ENCODE peak calls at places on chromosomes 3 and 15, in ten cellular contexts. O, K, A, L, C, J, N, G, B and P are unnamed samples.

GRCh38 chr3:151684104-151684503 is 49.6 kb upstream of the AADACL2 start:
- DNase-seq in O (no peak), K (no peak), A (no peak), L (no peak), C (no peak), J (no peak), N (no peak), G (no peak), B (no peak), P (no peak)

GRCh38 chr3:14113964-14114667 is 10.6 kb downstream of the CHCHD4 start:
- DNase-seq in O (no peak), K (no peak), A (peak), L (no peak), C (no peak), J (no peak), N (no peak), G (no peak), B (no peak), P (peak)

GRCh38 chr15:39304931-39305728 is 275.7 kb upstream of the THBS1 start:
- DNase-seq in O (no peak), K (peak), A (no peak), L (peak), C (no peak), J (no peak), N (no peak), G (peak), B (no peak), P (no peak)

GRCh38 chr3:42036483-42036823 is 54.7 kb upstream of the TRAK1 start:
- DNase-seq in O (peak), K (peak), A (no peak), L (peak), C (peak), J (peak), N (no peak), G (peak), B (no peak), P (peak)

GRCh38 chr15:89662893-89663673 is 7.8 kb upstream of the KIF7 start:
- DNase-seq in O (peak), K (peak), A (no peak), L (peak), C (peak), J (peak), N (peak), G (peak), B (peak), P (peak)

GRCh38 chr3:23916152-23916885 is 471 bp downstream of the NKIRAS1 start:
- DNase-seq in O (no peak), K (peak), A (no peak), L (no peak), C (peak), J (no peak), N (no peak), G (no peak), B (no peak), P (no peak)

GRCh38 chr3:105354429-105354828 is 12.3 kb upstream of the ALCAM start:
- DNase-seq in O (no peak), K (no peak), A (no peak), L (no peak), C (no peak), J (no peak), N (no peak), G (no peak), B (no peak), P (no peak)

GRCh38 chr15:33242165-33242564 is 47.7 kb upstream of the FMN1 start:
- DNase-seq in O (peak), K (peak), A (no peak), L (peak), C (peak), J (no peak), N (no peak), G (peak), B (no peak), P (peak)

GRCh38 chr15:25731411-25731810 is 131.7 kb downstream of the ATP10A start:
- DNase-seq in O (no peak), K (peak), A (no peak), L (no peak), C (no peak), J (no peak), N (no peak), G (no peak), B (no peak), P (no peak)

GRCh38 chr3:179973931-179974361 is 62.8 kb downstream of the PEX5L start:
- DNase-seq in O (no peak), K (no peak), A (no peak), L (no peak), C (no peak), J (no peak), N (no peak), G (no peak), B (no peak), P (no peak)

DNA sequence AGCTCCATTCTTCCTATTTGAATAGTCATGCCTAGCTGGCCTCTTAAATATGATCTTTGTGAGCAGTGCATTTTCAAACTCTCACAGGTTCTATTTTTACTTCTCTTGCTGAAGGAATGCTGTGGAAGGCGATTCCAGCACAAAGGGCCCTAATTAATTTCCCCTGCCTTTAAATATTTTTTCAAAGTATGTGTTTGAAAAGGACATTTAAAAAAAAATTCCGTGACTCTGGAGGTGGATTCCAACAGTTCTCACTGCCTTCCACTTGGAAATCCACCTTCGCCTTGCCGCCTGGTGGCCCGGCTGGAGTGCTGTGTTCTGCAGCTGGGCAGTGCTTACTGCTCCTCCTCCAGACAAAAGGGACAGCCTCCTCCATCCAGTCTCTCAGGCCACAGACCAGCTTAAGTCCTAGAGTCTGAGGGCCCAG is 61.5 kb upstream of the CORO2B start:
- DNase-seq in O (no peak), K (peak), A (no peak), L (no peak), C (no peak), J (no peak), N (no peak), G (peak), B (no peak), P (no peak)
- TF ChIP-seq CTCF in O (no peak), K (peak), A (no peak), L (no peak), C (no peak), J (no peak), N (no peak), G (peak), B (no peak), P (no peak)

GRCh38 chr15:88650556-88650955 is 11.7 kb downstream of the ISG20 start:
- DNase-seq in O (no peak), K (no peak), A (peak), L (no peak), C (no peak), J (no peak), N (no peak), G (no peak), B (no peak), P (no peak)

GRCh38 chr15:88649286-88649733 is 10.5 kb downstream of the ISG20 start:
- DNase-seq in O (peak), K (peak), A (peak), L (peak), C (peak), J (peak), N (no peak), G (peak), B (peak), P (peak)

GRCh38 chr15:88651293-88651692 is 12.5 kb downstream of the ISG20 start:
- DNase-seq in O (no peak), K (peak), A (peak), L (no peak), C (no peak), J (no peak), N (no peak), G (no peak), B (no peak), P (no peak)

GRCh38 chr15:88648357-88649214 is 9.8 kb downstream of the ISG20 start:
- DNase-seq in O (peak), K (peak), A (peak), L (peak), C (peak), J (no peak), N (no peak), G (peak), B (peak), P (no peak)

DNA sequence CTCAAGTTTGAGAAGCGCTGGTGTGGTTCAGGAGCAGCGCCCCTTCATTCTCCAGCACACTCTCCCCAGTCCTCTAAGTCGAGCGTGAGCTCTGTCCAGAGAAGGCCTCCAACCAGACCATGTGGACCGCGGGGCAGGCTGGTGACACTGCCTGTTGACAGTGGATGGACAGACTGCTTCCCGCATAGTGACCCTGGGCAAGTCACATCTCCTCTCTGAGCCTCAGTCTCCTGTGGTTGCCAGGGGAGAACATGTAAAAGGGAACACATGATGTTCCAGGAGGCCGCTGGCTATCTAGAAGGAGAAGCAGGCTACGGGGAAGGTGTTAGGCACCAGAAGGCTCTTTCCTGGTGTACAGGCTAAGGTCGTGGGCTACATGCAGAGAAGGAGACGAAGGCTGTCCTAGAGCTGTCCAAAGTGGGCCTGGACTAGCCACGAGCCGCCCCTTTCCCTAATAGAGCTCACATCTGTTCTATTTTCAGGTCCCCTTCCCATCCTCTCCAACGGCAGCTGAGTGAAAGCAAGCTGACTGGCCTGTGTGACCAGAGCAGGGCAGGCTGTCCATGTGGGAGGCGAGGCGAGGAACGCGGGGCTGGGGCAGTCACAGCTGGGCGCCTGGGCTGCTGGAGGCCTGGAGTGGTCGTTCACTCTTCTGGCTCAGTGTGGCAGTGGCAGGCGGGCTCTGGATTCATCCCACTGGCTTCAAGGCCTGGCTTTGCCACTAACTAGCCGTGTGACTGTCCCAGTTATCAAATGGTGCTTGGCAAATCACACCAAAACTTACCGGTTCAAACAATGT is 11.1 kb downstream of the ISG20 start:
- DNase-seq in O (no peak), K (no peak), A (peak), L (no peak), C (no peak), J (no peak), N (no peak), G (no peak), B (no peak), P (no peak)
- H3K4me3 ChIP-seq in O (no peak), K (no peak), A (no peak), L (no peak), C (no peak), J (no peak), N (no peak), G (no peak), B (no peak), P (no peak)

GRCh38 chr3:99892332-99892731 is 74.7 kb downstream of the CMSS1 start:
- DNase-seq in O (no peak), K (no peak), A (no peak), L (no peak), C (no peak), J (no peak), N (no peak), G (no peak), B (no peak), P (no peak)
- TF ChIP-seq CTCF in O (no peak), K (no peak), A (no peak), L (no peak), C (no peak), J (no peak), N (no peak), G (no peak), B (no peak), P (peak)

GRCh38 chr3:134796313-134797079 is 1.4 kb downstream of the EPHB1 start:
- DNase-seq in O (no peak), K (peak), A (no peak), L (peak), C (peak), J (no peak), N (no peak), G (peak), B (peak), P (peak)
- H3K4me3 ChIP-seq in O (peak), K (peak), A (peak), L (no peak), C (peak), J (peak), N (peak), G (peak), B (peak), P (no peak)

GRCh38 chr15:61118885-61119284 is 110.2 kb downstream of the RORA start:
- DNase-seq in O (no peak), K (no peak), A (no peak), L (no peak), C (no peak), J (no peak), N (no peak), G (no peak), B (no peak), P (no peak)
- TF ChIP-seq CTCF in O (peak), K (no peak), A (no peak), L (no peak), C (peak), J (no peak), N (no peak), G (no peak), B (no peak), P (no peak)